ENCODE peak calls at places on chromosomes 7 and 10, in seven cellular contexts. T is tibial nerve, C is mucosa of descending colon, W is keratinocyte, L is left ventricle myocardium inferior, U is brain microvascular endothelial cell, X is pancreas. A is an unnamed sample. For H3K36me3, the result is how much of the 10 kb centered on the place peaks cover.

GRCh38 chr7:87702326-87702725 is 74.1 kb downstream of the RUNDC3B start:
- DNase-seq in W (peak), L (no peak), U (peak), T (no peak), X (no peak), C (no peak), A (peak)

GRCh38 chr7:36023025-36023424 is 130.0 kb upstream of the EEPD1 start:
- DNase-seq in X (no peak), U (no peak), W (no peak), T (no peak), C (no peak), L (no peak), A (no peak)

GRCh38 chr7:24757799-24758275 is 573 bp upstream of the GSDME start:
- DNase-seq in T (no peak), U (peak), L (no peak), X (no peak), C (no peak), W (no peak), A (peak)

GRCh38 chr10:22230331-22230833 is 12.6 kb upstream of the EBLN1 start:
- DNase-seq in W (no peak), X (no peak), T (no peak), L (no peak), C (peak), U (peak), A (peak)

GRCh38 chr7:18700147-18700546 is 204.6 kb downstream of the HDAC9 start:
- DNase-seq in W (no peak), T (no peak), X (no peak), C (no peak), U (no peak), L (no peak), A (no peak)

GRCh38 chr7:17307558-17307957 is 9.1 kb downstream of the AHR start:
- DNase-seq in U (no peak), W (no peak), T (no peak), X (no peak), L (no peak), C (no peak), A (no peak)

GRCh38 chr10:86182150-86182549 is 184.4 kb downstream of the GRID1 start:
- DNase-seq in U (no peak), W (no peak), T (no peak), L (no peak), X (no peak), C (no peak), A (no peak)

GRCh38 chr7:95357623-95358022 is 33.3 kb upstream of the PON1 start:
- DNase-seq in L (no peak), W (no peak), T (no peak), U (no peak), C (no peak), X (no peak), A (no peak)

GRCh38 chr7:116626886-116627285 is 45.1 kb upstream of the MET start:
- DNase-seq in L (no peak), C (no peak), W (no peak), U (no peak), T (no peak), X (no peak), A (no peak)

GRCh38 chr10:123429631-123430257 is 236.4 kb upstream of the GPR26 start:
- DNase-seq in T (no peak), L (no peak), X (no peak), U (no peak), W (no peak), C (no peak), A (no peak)

GRCh38 chr7:91875851-91876250 is 4.7 kb downstream of the MTERF1 start:
- DNase-seq in L (no peak), X (no peak), W (no peak), U (no peak), C (no peak), T (no peak), A (no peak)

GRCh38 chr7:75740846-75741497 is 2.2 kb upstream of the HIP1 start:
- DNase-seq in U (no peak), L (peak), X (no peak), T (no peak), W (no peak), C (peak), A (no peak)

GRCh38 chr7:94975316-94975715 is 67.9 kb downstream of the PPP1R9A start:
- DNase-seq in L (no peak), U (no peak), T (no peak), W (no peak), X (no peak), C (no peak), A (peak)

GRCh38 chr10:77455538-77455937 is 182.1 kb downstream of the KCNMA1 start:
- DNase-seq in U (no peak), W (no peak), C (no peak), L (no peak), X (no peak), T (no peak), A (peak)

GRCh38 chr7:44322631-44323363 is 2.6 kb downstream of the CAMK2B start:
- DNase-seq in T (no peak), U (no peak), X (no peak), L (peak), W (no peak), C (no peak), A (no peak)

GRCh38 chr10:114334301-114334700 is 70.0 kb downstream of the AFAP1L2 start:
- DNase-seq in L (no peak), U (no peak), X (no peak), W (no peak), T (no peak), C (no peak), A (no peak)

GRCh38 chr7:29607889-29608288 is 44.3 kb downstream of the PRR15 start:
- DNase-seq in T (no peak), X (no peak), W (peak), L (no peak), U (peak), C (no peak), A (peak)

GRCh38 chr10:92291610-92291859 is 568 bp downstream of the MARCHF5 start:
- DNase-seq in X (no peak), W (no peak), T (no peak), U (peak), C (no peak), L (no peak), A (peak)

GRCh38 chr7:139744768-139745250 is 33.0 kb downstream of the HIPK2 start:
- DNase-seq in T (no peak), C (no peak), U (no peak), X (no peak), L (no peak), W (no peak), A (no peak)

GRCh38 chr7:69597278-69598076 is 798 bp upstream of the AUTS2 start:
- DNase-seq in C (peak), T (peak), L (peak), X (peak), U (no peak), W (no peak), A (no peak)

GRCh38 chr7:152402384-152403250 is 33.2 kb downstream of the KMT2C start:
- DNase-seq in X (no peak), W (no peak), U (no peak), L (no peak), C (no peak), T (no peak), A (peak)

GRCh38 chr10:26359670-26360069 is 78.5 kb upstream of the APBB1IP start:
- DNase-seq in X (no peak), U (no peak), L (no peak), C (no peak), T (no peak), W (no peak), A (no peak)

GRCh38 chr7:5491251-5492044 is 67.8 kb upstream of the TNRC18 start:
- DNase-seq in W (no peak), U (no peak), C (no peak), X (no peak), L (no peak), T (no peak), A (no peak)

GRCh38 chr7:119969054-119969453 is 303.9 kb upstream of the KCND2 start:
- DNase-seq in L (no peak), T (no peak), X (no peak), W (no peak), C (no peak), U (no peak), A (no peak)

GRCh38 chr7:106824458-106824857 is 40.6 kb upstream of the PIK3CG start:
- DNase-seq in T (no peak), W (peak), X (no peak), C (no peak), L (no peak), U (peak), A (peak)

GRCh38 chr7:102830206-102830605 is 81.4 kb downstream of the FAM185A start:
- DNase-seq in L (no peak), U (no peak), X (no peak), C (no peak), W (no peak), T (no peak), A (no peak)

GRCh38 chr7:38374507-38374906 is 101.1 kb upstream of the TARP start:
- DNase-seq in X (no peak), L (no peak), T (no peak), U (peak), W (no peak), C (peak), A (peak)

GRCh38 chr7:100595188-100595587 is 7.0 kb upstream of the PCOLCE start:
- DNase-seq in W (no peak), T (no peak), L (no peak), X (no peak), U (no peak), C (no peak), A (no peak)

GRCh38 chr10:131853610-131853964 is 47.2 kb upstream of the PPP2R2D start:
- DNase-seq in T (no peak), W (no peak), C (no peak), L (no peak), U (no peak), X (no peak), A (no peak)

GRCh38 chr10:13399752-13400151 is 51.7 kb upstream of the SEPHS1 start:
- DNase-seq in X (no peak), T (no peak), U (no peak), C (no peak), L (no peak), W (no peak), A (no peak)

GRCh38 chr7:81919494-81919893 is 149.6 kb upstream of the HGF start:
- DNase-seq in W (no peak), X (no peak), U (no peak), L (no peak), T (no peak), C (no peak), A (no peak)

DNA sequence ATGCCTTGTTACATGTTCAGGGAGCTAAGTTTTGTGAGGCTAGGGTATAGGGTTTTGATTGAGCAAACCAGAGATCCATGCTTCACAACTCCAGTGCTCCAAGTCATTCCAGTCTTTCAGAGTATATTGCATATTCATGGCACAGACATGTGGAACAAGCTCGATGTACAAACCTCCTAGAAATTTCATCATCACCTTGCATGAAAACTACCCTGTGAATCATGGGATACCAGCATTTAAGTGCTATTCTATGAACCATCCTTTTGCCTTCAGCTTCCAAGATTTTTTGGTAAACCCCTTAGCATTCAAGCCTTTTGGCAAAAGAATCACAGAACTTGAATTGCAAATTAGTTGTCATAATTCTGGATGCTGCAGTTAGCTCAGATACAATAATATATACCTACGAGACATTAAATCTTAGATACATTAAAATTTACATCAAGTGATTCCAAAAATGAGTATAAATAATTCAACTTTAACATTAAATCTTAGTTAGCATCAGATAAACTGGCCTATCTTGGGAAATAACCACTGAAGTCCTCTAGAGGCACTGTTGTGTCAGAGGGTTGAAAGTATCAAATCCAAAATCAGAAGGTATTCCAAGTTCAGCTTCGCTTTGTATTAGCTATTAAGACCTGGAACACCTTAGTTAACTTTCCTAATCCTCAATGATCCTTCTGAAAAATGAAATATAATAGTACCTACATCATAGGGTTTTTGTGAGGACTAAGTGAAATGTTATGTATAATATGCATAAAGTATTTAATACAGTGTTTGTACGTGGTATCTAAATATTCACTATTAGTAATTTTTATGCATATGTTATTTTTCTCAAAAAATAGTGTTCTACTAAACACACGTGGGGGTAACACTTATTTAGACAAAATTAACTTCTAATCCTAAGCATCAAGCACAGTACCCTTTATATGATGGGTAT is 55.5 kb upstream of the CABCOCO1 start:
- DNase-seq in T (no peak), C (no peak), W (no peak), L (no peak), X (no peak), U (no peak), A (peak)
- TF ChIP-seq CTCF in T (peak), C (no peak), W (no peak), L (peak), X (no peak), U (peak), A (peak)

GRCh38 chr7:2379821-2380450 is 23.5 kb upstream of the CHST12 start:
- DNase-seq in W (no peak), L (no peak), U (no peak), X (no peak), C (no peak), T (no peak), A (no peak)
- H3K36me3 ChIP-seq in W (under half), L (half or more), U (half or more), X (half or more), C (under half), T (half or more), A (under half)

GRCh38 chr7:121337398-121337797 is 8.6 kb downstream of the WNT16 start:
- DNase-seq in T (no peak), U (no peak), L (no peak), X (no peak), W (no peak), C (no peak), A (peak)
- TF ChIP-seq CTCF in T (no peak), U (peak), L (peak), X (no peak), W (peak), C (no peak), A (peak)

GRCh38 chr10:70354566-70355233 is 27.7 kb downstream of the LRRC20 start:
- DNase-seq in U (no peak), T (no peak), C (no peak), W (no peak), X (no peak), L (no peak), A (no peak)
- H3K36me3 ChIP-seq in U (under half), T (under half), C (under half), W (under half), X (under half), L (under half), A (under half)

GRCh38 chr10:84063440-84063839 is 75.9 kb upstream of the GHITM start:
- DNase-seq in W (no peak), U (no peak), X (no peak), C (no peak), T (no peak), L (no peak), A (no peak)
- TF ChIP-seq CTCF in W (no peak), U (no peak), X (no peak), C (no peak), T (no peak), L (no peak), A (no peak)

GRCh38 chr10:32905466-32905865 is 52.6 kb downstream of the ITGB1 start:
- DNase-seq in T (no peak), U (no peak), W (no peak), C (no peak), X (no peak), L (no peak), A (no peak)
- H3K36me3 ChIP-seq in T (half or more), U (half or more), W (under half), C (under half), X (under half), L (half or more), A (under half)

GRCh38 chr7:49166441-49166840 is 242.1 kb downstream of the CDC14C start:
- DNase-seq in L (no peak), U (no peak), T (no peak), C (no peak), W (no peak), X (no peak), A (peak)
- TF ChIP-seq CTCF in L (no peak), U (no peak), T (no peak), C (no peak), W (no peak), X (no peak), A (no peak)

DNA sequence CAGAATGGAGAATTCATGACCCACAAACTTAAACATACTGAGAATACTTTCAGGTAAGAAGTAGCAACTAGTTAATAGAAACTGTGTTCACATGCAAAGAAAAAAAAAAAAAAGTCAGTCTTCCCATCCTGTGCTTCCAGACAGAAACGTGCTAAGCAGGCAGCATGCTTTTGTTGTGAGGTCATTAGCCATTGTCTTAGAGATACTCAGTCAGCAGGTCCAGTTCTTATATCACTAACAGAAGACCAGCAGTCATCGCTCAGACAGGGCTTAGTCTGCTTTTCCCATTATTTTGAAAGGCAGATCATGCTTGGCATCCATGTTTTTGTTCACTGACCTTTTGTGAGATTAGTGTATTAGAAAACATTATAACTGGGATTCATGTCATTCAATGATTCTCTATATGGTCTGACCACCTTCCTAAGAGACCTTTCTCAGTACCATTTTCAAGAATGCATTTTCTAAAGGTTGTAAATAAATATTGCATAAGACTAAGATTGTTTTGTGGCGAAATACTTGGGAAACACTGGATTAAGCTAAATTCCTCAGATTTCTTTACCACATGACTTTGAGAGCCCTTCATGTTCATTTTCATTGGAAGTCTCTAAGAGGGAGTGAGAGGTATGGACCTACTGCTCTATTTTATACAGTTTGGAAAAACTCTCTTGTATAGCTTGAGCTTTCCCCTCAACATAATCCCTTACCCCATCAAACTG is 45.0 kb upstream of the AGBL3 start:
- DNase-seq in C (no peak), W (peak), L (no peak), X (no peak), T (no peak), U (peak), A (peak)
- H3K36me3 ChIP-seq in C (under half), W (under half), L (under half), X (under half), T (under half), U (half or more), A (under half)

GRCh38 chr10:1243486-1244182 is 187.4 kb downstream of the WDR37 start:
- DNase-seq in W (no peak), X (no peak), C (no peak), U (no peak), T (no peak), L (no peak), A (no peak)
- TF ChIP-seq CTCF in W (no peak), X (no peak), C (no peak), U (no peak), T (no peak), L (no peak), A (no peak)